ENCODE peak calls at places on chromosome 3, in seven cellular contexts. One of them, this sample, is unnamed.

GRCh38 chr3:148075829-148076716 is 621.6 kb upstream of the AGTR1 start:
- DNase-seq in ovary: no peak
- DNase-seq in gastrocnemius medialis: no peak
- DNase-seq in A549: peak
- DNase-seq in suprapubic skin: no peak
- DNase-seq in breast epithelium: no peak
- DNase-seq in heart left ventricle: no peak
- DNase-seq in this sample: no peak

GRCh38 chr3:119913021-119913420 is 131.1 kb downstream of the NR1I2 start:
- DNase-seq in ovary: no peak
- DNase-seq in gastrocnemius medialis: no peak
- DNase-seq in A549: no peak
- DNase-seq in suprapubic skin: no peak
- DNase-seq in breast epithelium: no peak
- DNase-seq in heart left ventricle: no peak
- DNase-seq in this sample: no peak

GRCh38 chr3:5051772-5052171 is 70.3 kb upstream of the ARL8B start:
- DNase-seq in ovary: no peak
- DNase-seq in gastrocnemius medialis: peak
- DNase-seq in A549: no peak
- DNase-seq in suprapubic skin: no peak
- DNase-seq in breast epithelium: no peak
- DNase-seq in heart left ventricle: no peak
- DNase-seq in this sample: no peak

GRCh38 chr3:143727391-143727790 is 120.9 kb downstream of the SLC9A9 start:
- DNase-seq in ovary: no peak
- DNase-seq in gastrocnemius medialis: no peak
- DNase-seq in A549: no peak
- DNase-seq in suprapubic skin: no peak
- DNase-seq in breast epithelium: no peak
- DNase-seq in heart left ventricle: no peak
- DNase-seq in this sample: no peak

GRCh38 chr3:65953301-65953812 is 85.4 kb downstream of the MAGI1 start:
- DNase-seq in ovary: peak
- DNase-seq in gastrocnemius medialis: no peak
- DNase-seq in A549: no peak
- DNase-seq in suprapubic skin: peak
- DNase-seq in breast epithelium: peak
- DNase-seq in heart left ventricle: no peak
- DNase-seq in this sample: no peak

GRCh38 chr3:171883257-171883892 is 40.2 kb downstream of the TMEM212 start:
- DNase-seq in ovary: no peak
- DNase-seq in gastrocnemius medialis: no peak
- DNase-seq in A549: peak
- DNase-seq in suprapubic skin: no peak
- DNase-seq in breast epithelium: no peak
- DNase-seq in heart left ventricle: no peak
- DNase-seq in this sample: no peak

GRCh38 chr3:126354776-126355175 is 2.4 kb downstream of the KLF15 start:
- DNase-seq in ovary: peak
- DNase-seq in gastrocnemius medialis: peak
- DNase-seq in A549: no peak
- DNase-seq in suprapubic skin: peak
- DNase-seq in breast epithelium: no peak
- DNase-seq in heart left ventricle: no peak
- DNase-seq in this sample: no peak

GRCh38 chr3:10504161-10505049 is 981 bp downstream of the ATP2B2 start:
- DNase-seq in ovary: no peak
- DNase-seq in gastrocnemius medialis: no peak
- DNase-seq in A549: no peak
- DNase-seq in suprapubic skin: no peak
- DNase-seq in breast epithelium: no peak
- DNase-seq in heart left ventricle: no peak
- DNase-seq in this sample: no peak

GRCh38 chr3:52070724-52071621 is 14.6 kb upstream of the DUSP7 start:
- DNase-seq in ovary: no peak
- DNase-seq in gastrocnemius medialis: peak
- DNase-seq in A549: no peak
- DNase-seq in suprapubic skin: no peak
- DNase-seq in breast epithelium: no peak
- DNase-seq in heart left ventricle: peak
- DNase-seq in this sample: peak

GRCh38 chr3:27325419-27325818 is 43.8 kb downstream of the NEK10 start:
- DNase-seq in ovary: no peak
- DNase-seq in gastrocnemius medialis: no peak
- DNase-seq in A549: peak
- DNase-seq in suprapubic skin: no peak
- DNase-seq in breast epithelium: no peak
- DNase-seq in heart left ventricle: no peak
- DNase-seq in this sample: no peak

GRCh38 chr3:71816141-71816540 is 31.2 kb upstream of the PROK2 start:
- DNase-seq in ovary: no peak
- DNase-seq in gastrocnemius medialis: no peak
- DNase-seq in A549: no peak
- DNase-seq in suprapubic skin: no peak
- DNase-seq in breast epithelium: no peak
- DNase-seq in heart left ventricle: no peak
- DNase-seq in this sample: no peak

GRCh38 chr3:9500108-9501050 is 53.2 kb downstream of the LHFPL4 start:
- DNase-seq in ovary: peak
- DNase-seq in gastrocnemius medialis: no peak
- DNase-seq in A549: peak
- DNase-seq in suprapubic skin: no peak
- DNase-seq in breast epithelium: no peak
- DNase-seq in heart left ventricle: peak
- DNase-seq in this sample: no peak

GRCh38 chr3:186588619-186589018 is 18.1 kb downstream of the DNAJB11 start:
- DNase-seq in ovary: no peak
- DNase-seq in gastrocnemius medialis: no peak
- DNase-seq in A549: no peak
- DNase-seq in suprapubic skin: no peak
- DNase-seq in breast epithelium: no peak
- DNase-seq in heart left ventricle: no peak
- DNase-seq in this sample: no peak

GRCh38 chr3:43285644-43286043 is 696 bp upstream of the SNRK start:
- DNase-seq in ovary: peak
- DNase-seq in gastrocnemius medialis: no peak
- DNase-seq in A549: no peak
- DNase-seq in suprapubic skin: no peak
- DNase-seq in breast epithelium: no peak
- DNase-seq in heart left ventricle: no peak
- DNase-seq in this sample: no peak

GRCh38 chr3:174495231-174495755 is 363.8 kb upstream of the NAALADL2 start:
- DNase-seq in ovary: no peak
- DNase-seq in gastrocnemius medialis: no peak
- DNase-seq in A549: no peak
- DNase-seq in suprapubic skin: no peak
- DNase-seq in breast epithelium: no peak
- DNase-seq in heart left ventricle: no peak
- DNase-seq in this sample: no peak

GRCh38 chr3:77815467-77815866 is 775.6 kb downstream of the ROBO2 start:
- DNase-seq in ovary: no peak
- DNase-seq in gastrocnemius medialis: no peak
- DNase-seq in A549: no peak
- DNase-seq in suprapubic skin: no peak
- DNase-seq in breast epithelium: no peak
- DNase-seq in heart left ventricle: no peak
- DNase-seq in this sample: no peak

GRCh38 chr3:144810150-144810549 is 838.5 kb downstream of the DIPK2A start:
- DNase-seq in ovary: no peak
- DNase-seq in gastrocnemius medialis: no peak
- DNase-seq in A549: no peak
- DNase-seq in suprapubic skin: no peak
- DNase-seq in breast epithelium: no peak
- DNase-seq in heart left ventricle: no peak
- DNase-seq in this sample: no peak

GRCh38 chr3:128730521-128730920 is 4.5 kb downstream of the RAB7A start:
- DNase-seq in ovary: no peak
- DNase-seq in gastrocnemius medialis: no peak
- DNase-seq in A549: no peak
- DNase-seq in suprapubic skin: no peak
- DNase-seq in breast epithelium: no peak
- DNase-seq in heart left ventricle: no peak
- DNase-seq in this sample: no peak

GRCh38 chr3:160455846-160456245 is 6.3 kb upstream of the TRIM59 start:
- DNase-seq in ovary: no peak
- DNase-seq in gastrocnemius medialis: no peak
- DNase-seq in A549: no peak
- DNase-seq in suprapubic skin: no peak
- DNase-seq in breast epithelium: no peak
- DNase-seq in heart left ventricle: no peak
- DNase-seq in this sample: no peak

GRCh38 chr3:113894927-113895326 is 52.9 kb upstream of the ZDHHC23 start:
- DNase-seq in ovary: no peak
- DNase-seq in gastrocnemius medialis: no peak
- DNase-seq in A549: no peak
- DNase-seq in suprapubic skin: no peak
- DNase-seq in breast epithelium: no peak
- DNase-seq in heart left ventricle: no peak
- DNase-seq in this sample: no peak

GRCh38 chr3:113896930-113897329 is 50.9 kb upstream of the ZDHHC23 start:
- DNase-seq in ovary: no peak
- DNase-seq in gastrocnemius medialis: no peak
- DNase-seq in A549: no peak
- DNase-seq in suprapubic skin: no peak
- DNase-seq in breast epithelium: no peak
- DNase-seq in heart left ventricle: no peak
- DNase-seq in this sample: no peak

GRCh38 chr3:113895964-113896363 is 51.8 kb upstream of the ZDHHC23 start:
- DNase-seq in ovary: no peak
- DNase-seq in gastrocnemius medialis: no peak
- DNase-seq in A549: no peak
- DNase-seq in suprapubic skin: no peak
- DNase-seq in breast epithelium: no peak
- DNase-seq in heart left ventricle: no peak
- DNase-seq in this sample: no peak

GRCh38 chr3:113898892-113899291 is 48.9 kb upstream of the ZDHHC23 start:
- DNase-seq in ovary: no peak
- DNase-seq in gastrocnemius medialis: no peak
- DNase-seq in A549: no peak
- DNase-seq in suprapubic skin: no peak
- DNase-seq in breast epithelium: no peak
- DNase-seq in heart left ventricle: no peak
- DNase-seq in this sample: no peak

DNA sequence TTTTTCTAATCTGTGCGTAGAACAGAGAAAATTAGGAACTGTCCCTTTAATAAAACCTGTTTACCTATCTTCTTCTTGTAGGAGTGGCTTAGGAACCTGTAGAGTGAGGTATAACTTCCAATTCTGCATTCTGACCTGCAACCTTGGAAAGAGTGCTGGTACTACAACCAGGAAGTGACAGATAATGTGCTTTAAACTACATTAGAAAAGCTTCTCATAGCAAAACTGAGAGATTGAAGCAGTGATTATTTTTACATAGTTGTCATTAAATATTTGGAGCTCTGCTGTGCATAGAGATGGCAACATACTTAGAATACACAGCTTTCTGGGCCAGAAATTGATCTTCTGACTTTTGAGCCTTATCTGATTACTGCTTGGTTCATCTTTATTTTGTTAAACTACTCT is 50.4 kb upstream of the ZDHHC23 start:
- DNase-seq in ovary: no peak
- DNase-seq in gastrocnemius medialis: no peak
- DNase-seq in A549: no peak
- DNase-seq in suprapubic skin: no peak
- DNase-seq in breast epithelium: no peak
- DNase-seq in heart left ventricle: no peak
- DNase-seq in this sample: no peak
- H3K4me3 ChIP-seq in ovary: no peak
- H3K4me3 ChIP-seq in gastrocnemius medialis: no peak
- H3K4me3 ChIP-seq in A549: no peak
- H3K4me3 ChIP-seq in suprapubic skin: peak
- H3K4me3 ChIP-seq in breast epithelium: peak
- H3K4me3 ChIP-seq in heart left ventricle: no peak
- H3K4me3 ChIP-seq in this sample: no peak

GRCh38 chr3:46849098-46849631 is 14.1 kb downstream of the MYL3 start:
- DNase-seq in ovary: no peak
- DNase-seq in gastrocnemius medialis: no peak
- DNase-seq in A549: no peak
- DNase-seq in suprapubic skin: no peak
- DNase-seq in breast epithelium: peak
- DNase-seq in heart left ventricle: no peak
- DNase-seq in this sample: no peak

GRCh38 chr3:46849686-46850467 is 13.4 kb downstream of the MYL3 start:
- DNase-seq in ovary: no peak
- DNase-seq in gastrocnemius medialis: no peak
- DNase-seq in A549: no peak
- DNase-seq in suprapubic skin: no peak
- DNase-seq in breast epithelium: peak
- DNase-seq in heart left ventricle: peak
- DNase-seq in this sample: no peak

GRCh38 chr3:46846624-46847542 is 16.4 kb downstream of the MYL3 start:
- DNase-seq in ovary: peak
- DNase-seq in gastrocnemius medialis: no peak
- DNase-seq in A549: no peak
- DNase-seq in suprapubic skin: no peak
- DNase-seq in breast epithelium: no peak
- DNase-seq in heart left ventricle: no peak
- DNase-seq in this sample: no peak

GRCh38 chr3:46847744-46848143 is 15.5 kb downstream of the MYL3 start:
- DNase-seq in ovary: no peak
- DNase-seq in gastrocnemius medialis: no peak
- DNase-seq in A549: no peak
- DNase-seq in suprapubic skin: no peak
- DNase-seq in breast epithelium: no peak
- DNase-seq in heart left ventricle: no peak
- DNase-seq in this sample: no peak

GRCh38 chr3:46848271-46849097 is 14.8 kb downstream of the MYL3 start:
- DNase-seq in ovary: peak
- DNase-seq in gastrocnemius medialis: no peak
- DNase-seq in A549: no peak
- DNase-seq in suprapubic skin: peak
- DNase-seq in breast epithelium: no peak
- DNase-seq in heart left ventricle: peak
- DNase-seq in this sample: no peak
- TF ChIP-seq CTCF in ovary: no peak
- TF ChIP-seq CTCF in gastrocnemius medialis: peak
- TF ChIP-seq CTCF in A549: no peak
- TF ChIP-seq CTCF in suprapubic skin: peak
- TF ChIP-seq CTCF in breast epithelium: no peak
- TF ChIP-seq CTCF in heart left ventricle: peak
- TF ChIP-seq CTCF in this sample: peak

GRCh38 chr3:39180546-39181346 is 11.6 kb downstream of the XIRP1 start:
- DNase-seq in ovary: peak
- DNase-seq in gastrocnemius medialis: peak
- DNase-seq in A549: peak
- DNase-seq in suprapubic skin: peak
- DNase-seq in breast epithelium: peak
- DNase-seq in heart left ventricle: peak
- DNase-seq in this sample: peak
- TF ChIP-seq POLR2A in ovary: peak
- TF ChIP-seq POLR2A in gastrocnemius medialis: peak
- TF ChIP-seq POLR2A in A549: no peak
- TF ChIP-seq POLR2A in suprapubic skin: no peak
- TF ChIP-seq POLR2A in breast epithelium: peak
- TF ChIP-seq POLR2A in heart left ventricle: no peak
- TF ChIP-seq POLR2A in this sample: no peak

DNA sequence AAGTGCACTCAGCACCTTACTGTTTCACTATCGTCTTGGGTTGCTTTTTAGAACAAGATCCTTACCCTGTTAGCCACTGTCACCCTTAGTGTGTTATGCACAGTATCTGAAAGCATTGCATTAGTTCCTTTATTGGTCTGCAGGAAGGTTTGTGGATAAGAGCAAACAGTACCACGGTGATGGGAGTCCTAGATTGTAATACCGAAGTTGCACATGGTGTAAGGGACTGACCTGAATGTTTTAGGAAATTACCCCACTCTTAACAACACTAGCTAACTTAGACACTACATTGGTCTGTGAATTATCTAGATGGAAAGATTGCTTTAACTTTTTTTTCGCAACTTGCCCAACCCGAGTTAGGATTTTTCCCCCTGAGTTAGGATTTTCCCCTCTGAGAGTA is 1.3 kb downstream of the STT3B start:
- DNase-seq in ovary: no peak
- DNase-seq in gastrocnemius medialis: no peak
- DNase-seq in A549: peak
- DNase-seq in suprapubic skin: no peak
- DNase-seq in breast epithelium: no peak
- DNase-seq in heart left ventricle: no peak
- DNase-seq in this sample: no peak
- H3K4me3 ChIP-seq in ovary: peak
- H3K4me3 ChIP-seq in gastrocnemius medialis: peak
- H3K4me3 ChIP-seq in A549: peak
- H3K4me3 ChIP-seq in suprapubic skin: peak
- H3K4me3 ChIP-seq in breast epithelium: peak
- H3K4me3 ChIP-seq in heart left ventricle: peak
- H3K4me3 ChIP-seq in this sample: peak

This sample was measured in esophagus muscularis mucosa.